ENCODE peak calls at places on chromosomes 13 and 19, in nine cellular contexts. R is CD8-positive, alpha-beta memory T cell; N is uterus; X is neural progenitor cell; B is lower lobe of right lung; L is right atrium auricular region; E is effector memory CD4-positive, alpha-beta T cell; G is Peyer's patch; D is small intestine. Q is an unnamed sample. For H3K4me1 and H3K9me3, the result is how much of the 10 kb centered on the place peaks cover.

GRCh38 chr19:29882719-29883105 is 59.3 kb upstream of the URI1 start:
- DNase-seq in L (no peak), B (no peak), G (no peak), N (no peak), E (no peak), X (no peak), R (no peak), D (no peak), Q (no peak)

GRCh38 chr19:582497-583197 is 7.0 kb upstream of the HCN2 start:
- DNase-seq in X (no peak), R (no peak), E (no peak), B (no peak), D (no peak), N (no peak), G (no peak), L (no peak), Q (no peak)

GRCh38 chr13:28611654-28612131 is 47.2 kb upstream of the POMP start:
- DNase-seq in L (no peak), R (no peak), D (no peak), B (no peak), N (no peak), G (no peak), X (no peak), E (no peak), Q (no peak)

GRCh38 chr19:49528211-49528771 is 488 bp downstream of the RCN3 start:
- DNase-seq in G (no peak), N (peak), X (no peak), L (no peak), E (no peak), D (no peak), R (no peak), B (no peak), Q (no peak)

GRCh38 chr13:59086147-59086546 is 1077.6 kb downstream of the DIAPH3 start:
- DNase-seq in L (no peak), R (no peak), N (no peak), B (no peak), G (no peak), E (no peak), D (no peak), X (no peak), Q (no peak)

GRCh38 chr13:95154441-95154886 is 146.8 kb downstream of the ABCC4 start:
- DNase-seq in N (no peak), X (no peak), R (no peak), E (no peak), B (no peak), G (no peak), L (no peak), D (no peak), Q (no peak)

GRCh38 chr13:49693877-49694276 is 2.6 kb upstream of the EBPL start:
- DNase-seq in D (no peak), R (no peak), N (no peak), B (no peak), X (no peak), E (no peak), L (no peak), G (no peak), Q (no peak)

GRCh38 chr19:30173593-30174356 is 198.4 kb upstream of the ZNF536 start:
- DNase-seq in D (peak), X (no peak), G (no peak), N (no peak), L (no peak), B (no peak), R (no peak), E (no peak), Q (no peak)

GRCh38 chr19:49153167-49153809 is 1.9 kb downstream of the HRC start:
- DNase-seq in R (no peak), G (no peak), L (no peak), E (no peak), X (no peak), B (no peak), D (no peak), N (no peak), Q (no peak)

GRCh38 chr13:81388400-81388799 is 1047.5 kb upstream of the SPRY2 start:
- DNase-seq in E (no peak), G (no peak), R (no peak), D (no peak), L (no peak), X (no peak), B (no peak), N (no peak), Q (no peak)

GRCh38 chr13:110664673-110665072 is 41.2 kb downstream of the CARS2 start:
- DNase-seq in G (no peak), D (no peak), N (no peak), B (no peak), R (no peak), E (no peak), L (no peak), X (no peak), Q (no peak)

GRCh38 chr13:33940898-33941297 is 122.9 kb downstream of the RFC3 start:
- DNase-seq in X (peak), G (no peak), B (no peak), N (no peak), L (no peak), D (no peak), R (no peak), E (no peak), Q (no peak)

GRCh38 chr13:101397742-101398141 is 18.6 kb downstream of the NALCN start:
- DNase-seq in N (no peak), X (no peak), R (no peak), E (no peak), D (no peak), B (no peak), G (no peak), L (no peak), Q (no peak)

GRCh38 chr19:51761696-51762095 is 716 bp downstream of the FPR2 start:
- DNase-seq in B (no peak), R (no peak), X (no peak), L (no peak), N (no peak), D (no peak), G (no peak), E (no peak), Q (no peak)

GRCh38 chr13:50080856-50081105 is 65.5 kb downstream of the KCNRG start:
- DNase-seq in E (no peak), G (no peak), X (no peak), B (no peak), L (no peak), D (peak), R (no peak), N (no peak), Q (no peak)

GRCh38 chr19:52923782-52924593 is 760 bp upstream of the ZNF888 start:
- DNase-seq in B (peak), E (no peak), G (no peak), D (no peak), R (no peak), X (no peak), N (peak), L (peak), Q (peak)

GRCh38 chr19:50406156-50406820 is 12.4 kb upstream of the SPIB start:
- DNase-seq in G (no peak), L (no peak), N (no peak), E (no peak), R (no peak), X (no peak), D (no peak), B (no peak), Q (no peak)

GRCh38 chr19:48361912-48362311 is 1.8 kb downstream of the TMEM143 start:
- DNase-seq in R (no peak), G (no peak), L (no peak), E (no peak), D (no peak), N (no peak), B (no peak), X (no peak), Q (no peak)

GRCh38 chr19:28598861-28599260 is 614.1 kb downstream of the UQCRFS1 start:
- DNase-seq in G (no peak), N (no peak), X (no peak), D (no peak), L (no peak), E (no peak), R (no peak), B (no peak), Q (no peak)

GRCh38 chr13:114053026-114053425 is 79.2 kb upstream of the C13orf46 start:
- DNase-seq in X (no peak), R (no peak), E (no peak), B (no peak), L (no peak), D (no peak), G (no peak), N (no peak), Q (no peak)

GRCh38 chr19:48351341-48351752 is 12.4 kb downstream of the TMEM143 start:
- DNase-seq in X (peak), B (peak), G (peak), R (peak), N (peak), E (peak), D (peak), L (peak), Q (peak)

GRCh38 chr13:73717632-73718031 is 416.6 kb downstream of the KLF12 start:
- DNase-seq in N (no peak), G (no peak), X (no peak), R (no peak), B (no peak), L (no peak), D (peak), E (no peak), Q (no peak)

GRCh38 chr19:54160182-54160811 is 776 bp upstream of the LENG1 start:
- DNase-seq in R (no peak), E (no peak), G (no peak), L (no peak), N (no peak), X (peak), D (peak), B (no peak), Q (no peak)

GRCh38 chr19:2887391-2887914 is 13.3 kb upstream of the ZNF57 start:
- DNase-seq in L (no peak), R (no peak), N (no peak), G (no peak), B (no peak), X (peak), D (peak), E (no peak), Q (no peak)

GRCh38 chr19:41341669-41342490 is 11.8 kb downstream of the TGFB1 start:
- DNase-seq in R (no peak), G (no peak), N (no peak), L (no peak), D (peak), E (no peak), B (no peak), X (no peak), Q (peak)

GRCh38 chr19:32708457-32708856 is 11.1 kb upstream of the TDRD12 start:
- DNase-seq in R (no peak), N (no peak), B (no peak), G (no peak), X (no peak), E (no peak), D (no peak), L (no peak), Q (no peak)

GRCh38 chr13:111339366-111340143 is 19.1 kb downstream of the TEX29 start:
- DNase-seq in E (no peak), G (no peak), X (no peak), D (no peak), N (no peak), L (peak), R (no peak), B (no peak), Q (no peak)

GRCh38 chr19:42254083-42254849 is 662 bp downstream of the ERF start:
- DNase-seq in R (peak), X (peak), N (peak), D (peak), G (peak), L (no peak), B (peak), E (peak), Q (peak)

GRCh38 chr19:15288146-15288963 is 44.0 kb downstream of the BRD4 start:
- DNase-seq in N (no peak), X (peak), G (no peak), L (no peak), E (no peak), D (no peak), B (no peak), R (no peak), Q (no peak)

GRCh38 chr13:23744315-23744714 is 144.9 kb downstream of the MIPEP start:
- DNase-seq in G (no peak), E (no peak), B (no peak), L (no peak), D (no peak), N (no peak), R (no peak), X (no peak), Q (no peak)

GRCh38 chr13:50915562-50915961 is 6.0 kb downstream of the RNASEH2B start:
- DNase-seq in B (no peak), E (no peak), G (no peak), D (no peak), L (no peak), N (no peak), R (no peak), X (peak), Q (no peak)

GRCh38 chr19:53947624-53948023 is 15.1 kb upstream of the CACNG8 start:
- DNase-seq in G (no peak), E (no peak), D (no peak), L (no peak), B (no peak), R (no peak), X (peak), N (no peak), Q (no peak)

GRCh38 chr19:38808741-38809140 is 4.0 kb downstream of the LGALS4 start:
- DNase-seq in X (no peak), B (no peak), E (no peak), G (no peak), N (no peak), L (no peak), D (no peak), R (no peak), Q (no peak)

GRCh38 chr13:46683879-46684278 is 113.1 kb downstream of the ESD start:
- DNase-seq in B (no peak), E (no peak), G (no peak), L (no peak), N (no peak), D (no peak), X (no peak), R (no peak), Q (no peak)

GRCh38 chr13:96651598-96651997 is 342.7 kb downstream of the OXGR1 start:
- DNase-seq in G (no peak), E (no peak), X (no peak), R (no peak), B (no peak), L (no peak), N (no peak), D (no peak), Q (no peak)

GRCh38 chr13:106609116-106609515 is 41.2 kb upstream of the ARGLU1 start:
- DNase-seq in G (no peak), L (no peak), B (no peak), X (no peak), R (no peak), D (no peak), E (no peak), N (no peak), Q (no peak)

GRCh38 chr13:97141564-97142005 is 80.5 kb upstream of the MBNL2 start:
- DNase-seq in R (no peak), E (no peak), D (peak), X (peak), L (peak), G (peak), N (peak), B (no peak), Q (no peak)

GRCh38 chr19:39934584-39935233 is at the start of gene FCGBP:
- DNase-seq in B (no peak), X (no peak), D (peak), L (no peak), N (no peak), R (no peak), G (peak), E (no peak), Q (no peak)

GRCh38 chr13:98481511-98481951 is 95.4 kb downstream of the STK24 start:
- DNase-seq in L (no peak), D (peak), B (no peak), N (no peak), G (no peak), R (no peak), E (no peak), X (no peak), Q (no peak)
- H3K4me1 ChIP-seq in L (half or more), D (under half), B (half or more), N (under half), G (under half), R (half or more), E (half or more), X (half or more), Q (half or more)

GRCh38 chr19:56608274-56608964 is 13.3 kb downstream of the ZNF71 start:
- DNase-seq in B (no peak), R (no peak), L (no peak), X (no peak), G (no peak), E (no peak), N (no peak), D (no peak), Q (no peak)

GRCh38 chr19:56612737-56613136 is 17.6 kb downstream of the ZNF71 start:
- DNase-seq in X (no peak), L (no peak), D (no peak), B (no peak), R (no peak), N (no peak), E (no peak), G (no peak), Q (no peak)

GRCh38 chr19:56613639-56614038 is 18.5 kb downstream of the ZNF71 start:
- DNase-seq in E (no peak), G (no peak), B (no peak), D (no peak), R (no peak), N (no peak), X (no peak), L (no peak), Q (no peak)

GRCh38 chr19:56611288-56611687 is 16.2 kb downstream of the ZNF71 start:
- DNase-seq in R (no peak), L (no peak), N (no peak), G (no peak), B (no peak), X (no peak), E (no peak), D (no peak), Q (no peak)
- H3K9me3 ChIP-seq in R (half or more), L (under half), N (under half), G (under half), B (half or more), X (under half), E (half or more), D (under half), Q (under half)

DNA sequence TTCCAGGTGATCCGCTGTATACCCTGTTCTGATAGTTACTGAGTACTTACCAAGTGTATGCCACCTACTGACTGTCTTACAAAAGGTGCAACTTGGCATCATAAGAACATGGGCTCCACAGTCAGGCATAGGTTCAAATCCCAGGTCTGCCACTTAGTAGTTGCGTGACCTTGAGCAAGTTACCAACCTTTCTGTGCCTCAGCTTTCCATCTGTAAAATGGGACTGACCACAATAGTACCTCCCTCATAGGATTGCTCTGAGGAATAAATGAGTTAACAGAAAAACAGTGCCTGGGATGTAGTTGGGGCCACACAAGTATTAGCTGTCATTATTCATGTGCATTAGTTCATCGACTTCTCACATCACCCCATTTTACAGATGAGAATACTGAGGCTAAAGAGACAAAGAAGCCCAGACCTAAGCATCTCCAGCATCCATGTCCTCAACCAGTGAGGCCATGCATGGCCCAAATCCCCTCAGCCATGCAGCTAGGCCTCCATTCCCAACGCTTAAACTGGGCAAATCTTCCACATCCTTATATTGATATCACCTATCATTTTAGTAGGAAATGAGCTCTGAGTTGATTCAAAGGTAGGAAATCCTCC is 51.3 kb upstream of the UBE2L5 start:
- DNase-seq in X (no peak), B (no peak), L (no peak), D (no peak), R (no peak), G (no peak), N (no peak), E (no peak), Q (no peak)
- H3K4me1 ChIP-seq in X (under half), B (under half), L (under half), D (under half), R (half or more), G (under half), N (under half), E (half or more), Q (under half)

DNA sequence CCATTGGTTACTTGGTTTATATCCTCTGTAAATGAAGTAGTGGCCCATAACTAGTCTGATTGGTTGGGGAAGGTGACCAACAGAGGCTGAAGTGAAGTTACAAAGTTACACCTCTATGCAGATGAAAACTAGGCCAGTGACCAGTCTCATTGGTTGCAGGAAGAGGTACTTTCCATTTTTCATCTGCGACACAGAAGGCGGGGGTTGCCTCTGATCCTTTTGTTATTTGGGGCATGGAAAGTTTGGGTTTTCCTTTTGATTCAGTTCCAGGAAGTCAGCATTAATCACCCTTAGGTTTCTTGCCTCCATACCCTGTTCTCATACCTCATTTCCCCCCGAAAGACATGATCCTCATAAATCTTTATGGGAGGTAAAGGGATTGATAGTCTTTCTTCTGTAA is 20.2 kb downstream of the ZNF544 start:
- DNase-seq in E (no peak), X (no peak), G (no peak), L (no peak), D (no peak), R (no peak), B (no peak), N (no peak), Q (no peak)
- H3K9me3 ChIP-seq in E (half or more), X (half or more), G (under half), L (under half), D (under half), R (half or more), B (half or more), N (half or more), Q (half or more)

GRCh38 chr19:46818812-46819211 is 30.4 kb upstream of the SLC1A5 start:
- DNase-seq in E (no peak), N (no peak), L (no peak), B (no peak), R (no peak), D (no peak), X (no peak), G (no peak), Q (no peak)

GRCh38 chr19:46821512-46822359 is 28.9 kb downstream of the AP2S1 start:
- DNase-seq in N (no peak), G (no peak), D (peak), X (peak), L (no peak), B (peak), E (peak), R (peak), Q (peak)

GRCh38 chr19:46813570-46814358 is 25.4 kb upstream of the SLC1A5 start:
- DNase-seq in E (no peak), L (peak), N (peak), R (no peak), B (peak), G (peak), D (no peak), X (no peak), Q (peak)

GRCh38 chr19:46812898-46813569 is 24.6 kb upstream of the SLC1A5 start:
- DNase-seq in D (no peak), E (no peak), N (no peak), G (no peak), R (no peak), X (peak), L (no peak), B (peak), Q (peak)

GRCh38 chr19:46815833-46816627 is 27.6 kb upstream of the SLC1A5 start:
- DNase-seq in N (no peak), B (no peak), D (no peak), R (no peak), L (no peak), G (no peak), X (no peak), E (no peak), Q (no peak)
- H3K4me1 ChIP-seq in N (under half), B (under half), D (under half), R (under half), L (under half), G (under half), X (under half), E (under half), Q (under half)

GRCh38 chr19:57576661-57577060 is 2.0 kb downstream of the ZNF416 start:
- DNase-seq in X (no peak), N (no peak), E (no peak), B (no peak), G (no peak), L (no peak), D (no peak), R (no peak), Q (no peak)
- H3K9me3 ChIP-seq in X (under half), N (half or more), E (under half), B (half or more), G (under half), L (under half), D (under half), R (half or more), Q (under half)

GRCh38 chr19:5940260-5941208 is 26.5 kb downstream of the CAPS start:
- DNase-seq in B (no peak), X (no peak), N (no peak), L (no peak), R (no peak), G (no peak), D (no peak), E (no peak), Q (no peak)
- H3K4me1 ChIP-seq in B (under half), X (under half), N (under half), L (under half), R (under half), G (under half), D (under half), E (under half), Q (under half)